ENCODE peak calls at places on chromosomes 1 and 21, in ten cellular contexts. H, M, G, Y, E, V, X, C, T and L are unnamed samples.

GRCh38 chr1:239999170-239999569 is 92.5 kb upstream of the FMN2 start:
- DNase-seq in V (no peak), E (no peak), G (no peak), H (no peak), X (no peak), M (no peak), C (no peak), Y (no peak), T (no peak), L (no peak)

GRCh38 chr1:28112388-28113311 is 24.2 kb upstream of the EYA3 start:
- DNase-seq in E (peak; percentile 26), G (no peak), M (peak; percentile 15), C (peak; percentile 56), V (no peak), Y (peak; percentile 18), X (no peak), T (peak; percentile 56), H (peak; percentile 77), L (no peak)

GRCh38 chr1:53420331-53420730 is 38.9 kb upstream of the DMRTB1 start:
- DNase-seq in G (no peak), M (no peak), H (no peak), Y (no peak), V (no peak), E (no peak), X (no peak), C (no peak), T (no peak), L (no peak)

GRCh38 chr1:220680085-220680687 is 10.0 kb upstream of the C1orf115 start:
- DNase-seq in Y (peak; percentile 61), X (no peak), E (peak; percentile 43), M (peak; percentile 41), C (no peak), G (no peak), V (no peak), T (peak; percentile 49), H (peak; percentile 53), L (peak; percentile 22)

GRCh38 chr21:34952701-34953100 is 96.4 kb downstream of the RUNX1 start:
- DNase-seq in V (no peak), G (no peak), M (no peak), T (no peak), X (no peak), Y (no peak), E (no peak), C (no peak), H (no peak), L (no peak)

GRCh38 chr1:228016653-228017355 is 10.0 kb downstream of the WNT3A start:
- DNase-seq in V (no peak), E (no peak), X (no peak), M (no peak), G (no peak), H (no peak), Y (no peak), T (no peak), C (no peak), L (no peak)

GRCh38 chr1:192579319-192579738 is 3.8 kb downstream of the RGS1 start:
- DNase-seq in M (no peak), T (peak; percentile 53), Y (no peak), G (no peak), E (no peak), H (peak; percentile 49), X (no peak), C (no peak), V (no peak), L (no peak)

GRCh38 chr1:172177849-172178248 is 242.6 kb upstream of the C1orf105 start:
- DNase-seq in V (no peak), E (no peak), H (no peak), X (no peak), Y (peak; percentile 27), T (no peak), C (no peak), M (no peak), G (no peak), L (no peak)

GRCh38 chr1:20492751-20493150 is 6.7 kb upstream of the CAMK2N1 start:
- DNase-seq in E (no peak), C (no peak), H (no peak), M (no peak), T (no peak), G (no peak), X (no peak), V (no peak), Y (no peak), L (no peak)

GRCh38 chr1:68409426-68409825 is 40.3 kb downstream of the RPE65 start:
- DNase-seq in C (no peak), M (no peak), H (peak; percentile 46), Y (no peak), G (no peak), E (no peak), T (peak; percentile 69), X (no peak), V (no peak), L (no peak)

GRCh38 chr1:40130892-40131291 is 30.3 kb upstream of the RLF start:
- DNase-seq in Y (peak; percentile 20), G (no peak), H (no peak), T (no peak), M (no peak), C (no peak), X (no peak), V (no peak), E (no peak), L (no peak)

GRCh38 chr1:18886003-18886335 is 16.4 kb downstream of the ALDH4A1 start:
- DNase-seq in M (no peak), E (no peak), G (no peak), T (no peak), Y (peak; percentile 25), C (no peak), H (peak; percentile 77), V (no peak), X (no peak), L (no peak)

DNA sequence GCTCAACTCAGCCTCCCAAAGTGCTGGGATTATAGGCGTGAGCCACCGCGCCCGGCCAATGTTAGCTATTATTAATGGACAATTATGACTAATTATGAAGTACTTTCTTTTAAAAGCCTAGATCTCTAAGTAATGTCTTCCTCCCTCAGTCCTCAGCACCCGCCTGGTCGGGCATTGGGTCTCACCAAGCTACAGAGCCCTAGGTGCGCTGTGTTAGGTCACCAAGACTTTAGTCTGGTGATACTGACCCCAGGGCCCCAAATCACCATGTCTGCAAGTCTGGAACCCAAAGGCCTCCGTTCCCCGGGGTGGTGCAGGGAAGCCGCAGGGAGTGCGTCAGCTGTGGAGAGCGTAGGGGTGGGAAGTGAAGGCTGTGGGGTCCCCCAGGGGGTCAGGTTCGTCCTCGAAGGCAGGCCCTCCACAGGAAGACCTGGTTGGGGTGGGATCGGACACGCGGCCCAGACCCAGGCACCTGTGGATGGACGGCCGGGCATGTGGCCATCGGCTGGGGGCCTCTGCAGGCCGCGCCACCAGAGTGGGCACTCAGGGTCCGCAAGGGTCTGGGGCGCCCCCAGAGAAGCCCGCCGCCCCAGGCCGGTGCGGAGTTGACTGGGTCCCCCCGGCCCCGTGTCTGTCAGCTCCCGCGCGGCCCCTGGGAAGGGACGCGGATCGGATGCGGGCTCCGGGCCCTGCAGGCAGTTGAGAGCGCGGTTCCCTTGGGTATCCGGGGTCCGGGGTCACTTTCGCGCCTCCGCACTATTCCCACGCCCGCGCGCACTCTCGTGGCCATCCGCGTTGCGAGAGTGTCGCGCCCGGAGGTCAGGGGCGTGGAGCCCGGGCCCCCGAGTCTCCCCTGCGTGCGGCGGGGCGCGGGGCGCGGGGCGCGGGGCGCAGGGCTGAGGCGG is 710 bp upstream of the PDXK start:
- DNase-seq in Y (no peak), X (no peak), M (no peak), V (peak; percentile 41), H (no peak), C (no peak), T (no peak), E (no peak), G (no peak), L (no peak)
- H3K4me1 ChIP-seq in Y (peaks cover 18% of the 10 kb centered on the region), X (peaks cover 43% of the 10 kb centered on the region), M (peaks cover 35% of the 10 kb centered on the region), V (peaks cover 16% of the 10 kb centered on the region), H (peaks cover 11% of the 10 kb centered on the region), C (peaks cover 18% of the 10 kb centered on the region), T (peaks cover 7% of the 10 kb centered on the region), E (peaks cover 53% of the 10 kb centered on the region), G (peaks cover 21% of the 10 kb centered on the region), L (peaks cover 28% of the 10 kb centered on the region)

GRCh38 chr1:156914440-156914856 is 6.0 kb upstream of the LRRC71 start:
- DNase-seq in X (no peak), V (no peak), T (no peak), C (no peak), G (no peak), Y (peak; percentile 44), H (no peak), E (no peak), M (no peak), L (no peak)
- H3K4me1 ChIP-seq in X (no peaks in the 10 kb centered on the region), V (no peaks in the 10 kb centered on the region), T (peaks cover 10% of the 10 kb centered on the region), C (no peaks in the 10 kb centered on the region), G (no peaks in the 10 kb centered on the region), Y (peaks cover 19% of the 10 kb centered on the region), H (peaks cover 6% of the 10 kb centered on the region), E (peaks cover 18% of the 10 kb centered on the region), M (no peaks in the 10 kb centered on the region), L (no peaks in the 10 kb centered on the region)

GRCh38 chr1:201715351-201715750 is 113.6 kb upstream of the IPO9 start:
- DNase-seq in G (no peak), T (no peak), E (no peak), Y (no peak), M (no peak), X (no peak), H (no peak), C (no peak), V (no peak), L (no peak)

GRCh38 chr1:201715801-201716741 is 112.9 kb upstream of the IPO9 start:
- DNase-seq in G (no peak), V (no peak), X (peak; percentile 23), C (no peak), E (no peak), H (peak; percentile 62), M (no peak), Y (no peak), T (no peak), L (no peak)

GRCh38 chr1:201718346-201719202 is 110.4 kb upstream of the IPO9 start:
- DNase-seq in E (no peak), C (no peak), Y (no peak), H (no peak), G (no peak), T (no peak), M (no peak), V (no peak), X (no peak), L (no peak)

GRCh38 chr1:201717286-201717685 is 111.7 kb upstream of the IPO9 start:
- DNase-seq in M (no peak), C (no peak), X (no peak), H (no peak), Y (no peak), V (no peak), G (no peak), E (no peak), T (no peak), L (no peak)

GRCh38 chr1:201716742-201717135 is 112.2 kb upstream of the IPO9 start:
- DNase-seq in C (no peak), M (no peak), X (no peak), E (no peak), G (no peak), Y (no peak), V (no peak), T (no peak), H (no peak), L (no peak)
- H3K4me1 ChIP-seq in C (peaks cover 33% of the 10 kb centered on the region), M (peaks cover 44% of the 10 kb centered on the region), X (peaks cover 44% of the 10 kb centered on the region), E (peaks cover 48% of the 10 kb centered on the region), G (no peaks in the 10 kb centered on the region), Y (peaks cover 54% of the 10 kb centered on the region), V (peaks cover 63% of the 10 kb centered on the region), T (peaks cover 69% of the 10 kb centered on the region), H (peaks cover 71% of the 10 kb centered on the region), L (no peaks in the 10 kb centered on the region)

DNA sequence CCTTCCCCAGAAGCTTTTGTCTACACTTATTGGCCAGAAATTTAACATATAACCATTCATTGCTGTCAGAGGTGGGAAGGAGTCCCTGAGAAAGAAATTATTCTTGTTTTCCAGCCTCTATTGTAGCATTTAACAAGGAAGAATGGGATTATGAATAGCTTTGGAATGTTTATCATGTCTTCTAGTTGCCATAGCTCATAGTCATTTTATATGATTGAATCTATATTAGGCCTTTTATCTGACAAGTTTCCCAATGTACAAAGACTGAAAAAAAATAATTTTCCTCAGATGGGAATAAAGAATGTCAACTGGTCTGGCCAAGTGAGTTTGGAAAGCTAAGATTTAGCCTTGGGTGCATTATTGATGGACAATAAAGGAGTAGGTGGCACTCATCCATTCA is 28.3 kb downstream of the PTPRC start:
- DNase-seq in E (no peak), T (no peak), H (peak; percentile 50), C (no peak), G (no peak), X (no peak), Y (no peak), V (no peak), M (no peak), L (no peak)
- H3K4me1 ChIP-seq in E (peaks cover 15% of the 10 kb centered on the region), T (peaks cover 18% of the 10 kb centered on the region), H (peaks cover 63% of the 10 kb centered on the region), C (no peaks in the 10 kb centered on the region), G (peaks cover 93% of the 10 kb centered on the region), X (peaks cover 18% of the 10 kb centered on the region), Y (no peaks in the 10 kb centered on the region), V (no peaks in the 10 kb centered on the region), M (no peaks in the 10 kb centered on the region), L (peaks cover 98% of the 10 kb centered on the region)